ENCODE peak calls at places on chromosome 11, in five cellular contexts. One of them, this sample, is unnamed.

GRCh38 chr11:47394322-47395224 is 13.8 kb upstream of the SLC39A13 start:
- DNase-seq in B cell: peak; percentile 72
- DNase-seq in HCT116: no peak
- DNase-seq in WTC11: no peak
- DNase-seq in AG09319: no peak
- DNase-seq in this sample: no peak

GRCh38 chr11:77411238-77411637 is 62.7 kb downstream of the PAK1 start:
- DNase-seq in B cell: peak; percentile 58
- DNase-seq in HCT116: no peak
- DNase-seq in WTC11: no peak
- DNase-seq in AG09319: no peak
- DNase-seq in this sample: no peak

GRCh38 chr11:60849641-60850520 is 5.9 kb downstream of the PTGDR2 start:
- DNase-seq in B cell: no peak
- DNase-seq in HCT116: no peak
- DNase-seq in WTC11: no peak
- DNase-seq in AG09319: no peak
- DNase-seq in this sample: no peak

GRCh38 chr11:40130427-40130826 is 1329.0 kb downstream of the LRRC4C start:
- DNase-seq in B cell: no peak
- DNase-seq in HCT116: no peak
- DNase-seq in WTC11: peak; percentile 16
- DNase-seq in AG09319: no peak
- DNase-seq in this sample: no peak

GRCh38 chr11:134599180-134599810 is 187.3 kb upstream of the B3GAT1 start:
- DNase-seq in B cell: no peak
- DNase-seq in HCT116: no peak
- DNase-seq in WTC11: no peak
- DNase-seq in AG09319: no peak
- DNase-seq in this sample: no peak

GRCh38 chr11:65427691-65428577 is 5.3 kb downstream of the NEAT1 start:
- DNase-seq in B cell: no peak
- DNase-seq in HCT116: peak; percentile 39
- DNase-seq in WTC11: no peak
- DNase-seq in AG09319: peak; percentile 78
- DNase-seq in this sample: peak; percentile 29

GRCh38 chr11:46285594-46286033 is 8.2 kb downstream of the CREB3L1 start:
- DNase-seq in B cell: no peak
- DNase-seq in HCT116: no peak
- DNase-seq in WTC11: no peak
- DNase-seq in AG09319: no peak
- DNase-seq in this sample: no peak

GRCh38 chr11:22082788-22083187 is 110.1 kb upstream of the ANO5 start:
- DNase-seq in B cell: no peak
- DNase-seq in HCT116: no peak
- DNase-seq in WTC11: no peak
- DNase-seq in AG09319: no peak
- DNase-seq in this sample: no peak

GRCh38 chr11:96265236-96265737 is 77.7 kb downstream of the MAML2 start:
- DNase-seq in B cell: no peak
- DNase-seq in HCT116: no peak
- DNase-seq in WTC11: no peak
- DNase-seq in AG09319: no peak
- DNase-seq in this sample: no peak

GRCh38 chr11:7585816-7586215 is 72.0 kb downstream of the PPFIBP2 start:
- DNase-seq in B cell: no peak
- DNase-seq in HCT116: no peak
- DNase-seq in WTC11: no peak
- DNase-seq in AG09319: no peak
- DNase-seq in this sample: no peak

GRCh38 chr11:44863231-44863630 is 87.5 kb downstream of the TP53I11 start:
- DNase-seq in B cell: no peak
- DNase-seq in HCT116: no peak
- DNase-seq in WTC11: no peak
- DNase-seq in AG09319: no peak
- DNase-seq in this sample: no peak

GRCh38 chr11:14418801-14419417 is 59.9 kb upstream of the RRAS2 start:
- DNase-seq in B cell: no peak
- DNase-seq in HCT116: peak; percentile 48
- DNase-seq in WTC11: peak; percentile 34
- DNase-seq in AG09319: no peak
- DNase-seq in this sample: no peak

GRCh38 chr11:35170503-35170902 is 31.5 kb downstream of the CD44 start:
- DNase-seq in B cell: no peak
- DNase-seq in HCT116: no peak
- DNase-seq in WTC11: no peak
- DNase-seq in AG09319: no peak
- DNase-seq in this sample: no peak

GRCh38 chr11:2526808-2527381 is 82.1 kb downstream of the KCNQ1 start:
- DNase-seq in B cell: peak; percentile 91
- DNase-seq in HCT116: no peak
- DNase-seq in WTC11: peak; percentile 48
- DNase-seq in AG09319: no peak
- DNase-seq in this sample: peak; percentile 67
- TF ChIP-seq CTCF in B cell: peak; percentile 61
- TF ChIP-seq CTCF in HCT116: no peak
- TF ChIP-seq CTCF in WTC11: no peak
- TF ChIP-seq CTCF in AG09319: no peak
- TF ChIP-seq CTCF in this sample: peak; percentile 33

GRCh38 chr11:2975594-2975993 is 16.5 kb downstream of the NAP1L4 start:
- DNase-seq in B cell: no peak
- DNase-seq in HCT116: peak; percentile 36
- DNase-seq in WTC11: no peak
- DNase-seq in AG09319: no peak
- DNase-seq in this sample: no peak
- TF ChIP-seq CTCF in B cell: peak; percentile 52
- TF ChIP-seq CTCF in HCT116: peak; percentile 55
- TF ChIP-seq CTCF in WTC11: no peak
- TF ChIP-seq CTCF in AG09319: peak; percentile 41
- TF ChIP-seq CTCF in this sample: peak; percentile 65

GRCh38 chr11:69915501-69916250 is 96.5 kb upstream of the FGF3 start:
- DNase-seq in B cell: no peak
- DNase-seq in HCT116: peak; percentile 60
- DNase-seq in WTC11: peak; percentile 91
- DNase-seq in AG09319: peak; percentile 30
- DNase-seq in this sample: peak; percentile 86
- TF ChIP-seq CTCF in B cell: peak; percentile 36
- TF ChIP-seq CTCF in HCT116: no peak
- TF ChIP-seq CTCF in WTC11: peak; percentile 78
- TF ChIP-seq CTCF in AG09319: peak; percentile 84
- TF ChIP-seq CTCF in this sample: peak; percentile 90

DNA sequence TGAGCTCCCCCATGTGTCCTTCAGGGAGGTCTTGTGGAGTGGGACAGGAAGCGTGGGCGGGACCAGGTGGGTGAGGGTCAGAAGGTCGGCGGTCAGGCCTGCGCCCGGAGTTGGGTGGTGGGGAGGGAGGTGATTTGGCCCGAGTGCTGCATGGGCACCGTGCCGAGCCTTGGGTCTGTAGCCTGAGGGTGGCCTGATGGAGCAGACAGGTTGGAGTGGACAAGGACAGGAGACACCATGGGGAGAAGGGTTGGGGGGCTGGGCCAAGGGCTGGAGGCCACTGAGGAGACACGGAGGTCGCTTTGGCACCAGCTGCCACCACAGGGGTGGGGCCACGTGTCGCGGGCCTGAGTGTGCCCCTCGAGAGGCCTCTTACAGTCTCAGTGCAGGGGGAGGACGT is 53.1 kb downstream of the AP2A2 start:
- DNase-seq in B cell: no peak
- DNase-seq in HCT116: no peak
- DNase-seq in WTC11: no peak
- DNase-seq in AG09319: no peak
- DNase-seq in this sample: no peak
- TF ChIP-seq CTCF in B cell: no peak
- TF ChIP-seq CTCF in HCT116: no peak
- TF ChIP-seq CTCF in WTC11: no peak
- TF ChIP-seq CTCF in AG09319: no peak
- TF ChIP-seq CTCF in this sample: no peak

GRCh38 chr11:27718346-27718852 is 18.1 kb upstream of the BDNF start:
- DNase-seq in B cell: no peak
- DNase-seq in HCT116: peak; percentile 73
- DNase-seq in WTC11: peak; percentile 75
- DNase-seq in AG09319: peak; percentile 97
- DNase-seq in this sample: no peak

GRCh38 chr11:27716216-27716615 is 16.0 kb upstream of the BDNF start:
- DNase-seq in B cell: no peak
- DNase-seq in HCT116: no peak
- DNase-seq in WTC11: no peak
- DNase-seq in AG09319: no peak
- DNase-seq in this sample: no peak

GRCh38 chr11:27716850-27717249 is 16.6 kb upstream of the BDNF start:
- DNase-seq in B cell: no peak
- DNase-seq in HCT116: no peak
- DNase-seq in WTC11: no peak
- DNase-seq in AG09319: no peak
- DNase-seq in this sample: no peak

GRCh38 chr11:27717801-27718229 is 17.6 kb upstream of the BDNF start:
- DNase-seq in B cell: no peak
- DNase-seq in HCT116: no peak
- DNase-seq in WTC11: no peak
- DNase-seq in AG09319: no peak
- DNase-seq in this sample: no peak

GRCh38 chr11:27717377-27717776 is 17.1 kb upstream of the BDNF start:
- DNase-seq in B cell: no peak
- DNase-seq in HCT116: no peak
- DNase-seq in WTC11: no peak
- DNase-seq in AG09319: no peak
- DNase-seq in this sample: no peak
- TF ChIP-seq CTCF in B cell: no peak
- TF ChIP-seq CTCF in HCT116: peak; percentile 16
- TF ChIP-seq CTCF in WTC11: no peak
- TF ChIP-seq CTCF in AG09319: peak; percentile 38
- TF ChIP-seq CTCF in this sample: peak; percentile 70

GRCh38 chr11:85653048-85653447 is 5.3 kb downstream of the TMEM126A start:
- DNase-seq in B cell: no peak
- DNase-seq in HCT116: no peak
- DNase-seq in WTC11: no peak
- DNase-seq in AG09319: no peak
- DNase-seq in this sample: no peak

GRCh38 chr11:85647604-85648299 is at the start of gene TMEM126A:
- DNase-seq in B cell: peak; percentile 88
- DNase-seq in HCT116: peak; percentile 81
- DNase-seq in WTC11: peak; percentile 90
- DNase-seq in AG09319: no peak
- DNase-seq in this sample: peak; percentile 87

GRCh38 chr11:85651118-85651517 is 3.4 kb downstream of the TMEM126A start:
- DNase-seq in B cell: no peak
- DNase-seq in HCT116: no peak
- DNase-seq in WTC11: no peak
- DNase-seq in AG09319: no peak
- DNase-seq in this sample: no peak

GRCh38 chr11:85643255-85643654 is 4.5 kb upstream of the TMEM126A start:
- DNase-seq in B cell: no peak
- DNase-seq in HCT116: no peak
- DNase-seq in WTC11: no peak
- DNase-seq in AG09319: no peak
- DNase-seq in this sample: no peak

DNA sequence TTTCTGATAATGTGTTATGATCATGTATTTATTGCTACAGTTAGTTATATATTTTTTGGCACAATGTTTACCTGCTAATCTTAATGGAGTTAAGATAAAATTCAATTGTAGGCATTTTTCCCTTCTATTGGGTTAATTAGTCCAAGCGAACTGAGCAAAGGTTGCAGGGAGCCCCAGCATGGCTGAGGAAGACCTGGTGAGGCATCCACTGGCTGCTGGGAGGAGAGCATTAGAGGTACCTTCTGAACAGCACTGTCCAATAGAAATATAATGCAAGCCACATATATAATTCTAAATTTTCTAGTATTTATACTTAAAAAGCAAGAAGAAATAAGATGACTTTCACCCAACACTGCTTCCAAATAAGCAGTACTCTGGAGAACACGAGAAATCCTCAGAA is 689 bp upstream of the TMEM126A start:
- DNase-seq in B cell: no peak
- DNase-seq in HCT116: no peak
- DNase-seq in WTC11: no peak
- DNase-seq in AG09319: no peak
- DNase-seq in this sample: no peak
- TF ChIP-seq CTCF in B cell: no peak
- TF ChIP-seq CTCF in HCT116: no peak
- TF ChIP-seq CTCF in WTC11: no peak
- TF ChIP-seq CTCF in AG09319: no peak
- TF ChIP-seq CTCF in this sample: no peak